ENCODE peak calls at places on chromosomes 13 and 19, in six cellular contexts. D, R, A, F, T and G are unnamed samples.
A peak's percentile ranks its signal among the peaks of the same experiment; 100 is the strongest.

GRCh38 chr19:1073956-1074511 is 7.1 kb downstream of the ARHGAP45 start:
- DNase-seq in R (no peak), F (no peak), A (no peak), D (peak; percentile 22), T (no peak), G (no peak)

GRCh38 chr19:53881482-53882390 is at the start of gene PRKCG:
- DNase-seq in R (peak; percentile 90), D (peak; percentile 63), F (peak; percentile 24), A (no peak), T (no peak), G (no peak)

GRCh38 chr19:49331616-49332055 is 3.6 kb upstream of the CD37 start:
- DNase-seq in D (peak; percentile 51), A (peak; percentile 28), R (peak; percentile 74), F (peak; percentile 46), T (no peak), G (peak; percentile 17)

GRCh38 chr13:53249236-53249635 is 220.6 kb downstream of the OLFM4 start:
- DNase-seq in R (peak; percentile 5), D (no peak), A (no peak), F (no peak), T (no peak), G (no peak)

GRCh38 chr13:40026174-40026585 is 370.7 kb downstream of the COG6 start:
- DNase-seq in F (peak; percentile 45), D (peak; percentile 60), A (no peak), R (no peak), T (no peak), G (no peak)

GRCh38 chr19:55451522-55452380 is 8.7 kb upstream of the SHISA7 start:
- DNase-seq in A (no peak), F (no peak), T (no peak), D (no peak), R (no peak), G (no peak)

GRCh38 chr13:33244210-33244906 is 41.2 kb downstream of the STARD13 start:
- DNase-seq in D (no peak), A (no peak), T (no peak), R (no peak), F (no peak), G (no peak)

GRCh38 chr13:81874253-81874652 is 1533.3 kb upstream of the SPRY2 start:
- DNase-seq in T (no peak), R (no peak), F (no peak), A (no peak), D (no peak), G (no peak)

GRCh38 chr13:32454886-32455593 is 27.1 kb upstream of the N4BP2L1 start:
- DNase-seq in A (no peak), R (peak; percentile 22), T (no peak), D (no peak), F (no peak), G (no peak)

GRCh38 chr13:28110414-28110813 is 10.0 kb upstream of the FLT3 start:
- DNase-seq in T (no peak), A (no peak), F (no peak), R (no peak), D (no peak), G (no peak)

GRCh38 chr13:21516806-21517205 is 57.7 kb upstream of the ZDHHC20 start:
- DNase-seq in R (no peak), F (no peak), T (no peak), A (no peak), D (no peak), G (no peak)

GRCh38 chr13:52848455-52849190 is at the start of gene PCDH8:
- DNase-seq in F (no peak), T (no peak), A (no peak), R (peak; percentile 96), D (peak; percentile 8), G (no peak)

GRCh38 chr13:33126909-33127607 is 110.8 kb downstream of the KL start:
- DNase-seq in F (no peak), A (peak; percentile 35), D (no peak), T (no peak), R (no peak), G (no peak)

GRCh38 chr13:53101883-53102282 is 73.3 kb downstream of the OLFM4 start:
- DNase-seq in D (no peak), A (no peak), T (no peak), F (no peak), R (no peak), G (no peak)

GRCh38 chr19:5956323-5956722 is 21.6 kb downstream of the RANBP3 start:
- DNase-seq in F (no peak), R (no peak), A (no peak), D (no peak), T (no peak), G (no peak)

GRCh38 chr13:98722958-98723357 is 29.5 kb downstream of the SLC15A1 start:
- DNase-seq in T (no peak), F (no peak), D (no peak), A (no peak), R (no peak), G (no peak)

GRCh38 chr13:72514141-72514540 is 213.3 kb downstream of the MZT1 start:
- DNase-seq in D (no peak), F (no peak), A (no peak), T (no peak), R (no peak), G (no peak)

GRCh38 chr13:20378721-20379120 is 146.6 kb upstream of the GJB6 start:
- DNase-seq in A (no peak), F (no peak), T (no peak), D (no peak), R (no peak), G (no peak)

GRCh38 chr13:51452391-51453307 is at the start of gene INTS6:
- DNase-seq in T (peak; percentile 100), A (peak; percentile 100), R (peak; percentile 100), D (peak; percentile 97), F (peak; percentile 96), G (peak; percentile 100)

GRCh38 chr13:75566658-75567057 is 17.1 kb downstream of the UCHL3 start:
- DNase-seq in T (no peak), F (no peak), A (peak; percentile 61), D (no peak), R (peak; percentile 29), G (no peak)

GRCh38 chr19:48896191-48896720 is 2.3 kb downstream of the TULP2 start:
- DNase-seq in D (peak; percentile 60), T (no peak), F (no peak), A (no peak), R (peak; percentile 93), G (no peak)

GRCh38 chr13:51767100-51767499 is 36.9 kb downstream of the DHRS12 start:
- DNase-seq in R (peak; percentile 72), T (no peak), D (no peak), F (no peak), A (no peak), G (no peak)

GRCh38 chr19:47700934-47701716 is 12.1 kb upstream of the EHD2 start:
- DNase-seq in F (no peak), T (no peak), R (no peak), D (no peak), A (no peak), G (no peak)

GRCh38 chr19:28737021-28737525 is 475.9 kb downstream of the UQCRFS1 start:
- DNase-seq in T (no peak), A (peak; percentile 55), R (peak; percentile 65), F (no peak), D (no peak), G (no peak)

GRCh38 chr13:77860621-77861020 is 58.0 kb downstream of the EDNRB start:
- DNase-seq in T (no peak), F (no peak), R (no peak), D (no peak), A (no peak), G (no peak)

GRCh38 chr19:41000310-41000737 is 9.2 kb downstream of the CYP2B6 start:
- DNase-seq in D (no peak), F (no peak), T (no peak), A (no peak), R (no peak), G (no peak)

GRCh38 chr13:37047032-37047431 is 12.5 kb downstream of the SUPT20H start:
- DNase-seq in T (no peak), R (no peak), F (no peak), A (no peak), D (no peak), G (no peak)